ENCODE peak calls at places on chromosomes 1 and 21, in six cellular contexts. C is iPS-NIHi11; N is Right ventricle myocardium superior; J is naive thymus-derived CD8-positive, alpha-beta T cell; F is activated gamma-delta T cell; M is NCI-H1930. V is an unnamed sample.
A peak's percentile ranks its signal among the peaks of the same experiment; 100 is the strongest.

GRCh38 chr21:44047996-44048560 is 36.0 kb downstream of the TRAPPC10 start:
- DNase-seq in C (no peak), N (no peak), J (no peak), F (no peak), M (no peak), V (no peak)

GRCh38 chr1:60988827-60989363 is 93.5 kb upstream of the NFIA start:
- DNase-seq in C (no peak), N (no peak), J (no peak), F (no peak), M (no peak), V (no peak)

GRCh38 chr1:37306461-37306860 is 167.9 kb upstream of the ZC3H12A start:
- DNase-seq in C (no peak), N (no peak), J (no peak), F (no peak), M (no peak), V (no peak)

GRCh38 chr1:212161231-212161781 is 123.9 kb upstream of the PPP2R5A start:
- DNase-seq in C (no peak), N (no peak), J (no peak), F (no peak), M (no peak), V (no peak)

GRCh38 chr1:220371324-220371723 is 99.1 kb upstream of the RAB3GAP2 start:
- DNase-seq in C (peak; percentile 42), N (no peak), J (no peak), F (no peak), M (no peak), V (no peak)

GRCh38 chr1:172533511-172534116 is 664 bp downstream of the SUCO start:
- DNase-seq in C (peak; percentile 30), N (no peak), J (peak; percentile 56), F (no peak), M (no peak), V (no peak)

GRCh38 chr21:29721964-29722363 is 217.8 kb downstream of the GRIK1 start:
- DNase-seq in C (no peak), N (no peak), J (no peak), F (no peak), M (no peak), V (no peak)

GRCh38 chr1:204435246-204435885 is 23.7 kb upstream of the PPP1R15B start:
- DNase-seq in C (no peak), N (no peak), J (no peak), F (no peak), M (no peak), V (no peak)

GRCh38 chr1:151596166-151596933 is 15.5 kb upstream of the SNX27 start:
- DNase-seq in C (no peak), N (no peak), J (no peak), F (no peak), M (no peak), V (no peak)

GRCh38 chr21:25925936-25926335 is 191.2 kb downstream of the GABPA start:
- DNase-seq in C (no peak), N (no peak), J (no peak), F (no peak), M (no peak), V (no peak)

GRCh38 chr1:219837274-219837993 is 90.9 kb downstream of the SLC30A10 start:
- DNase-seq in C (peak; percentile 39), N (no peak), J (no peak), F (no peak), M (peak; percentile 42), V (peak; percentile 11)

GRCh38 chr1:160064164-160064563 is 5.8 kb downstream of the KCNJ10 start:
- DNase-seq in C (no peak), N (no peak), J (no peak), F (no peak), M (no peak), V (no peak)

GRCh38 chr21:36430841-36431240 is 45.6 kb downstream of the CHAF1B start:
- DNase-seq in C (no peak), N (no peak), J (no peak), F (no peak), M (no peak), V (no peak)

GRCh38 chr21:45429221-45430164 is 24.5 kb downstream of the COL18A1 start:
- DNase-seq in C (no peak), N (no peak), J (no peak), F (no peak), M (no peak), V (no peak)

V was measured in NCI-H1417 treated with DMSO at 0.1 percent for 48 hours.